ENCODE peak calls at places on chromosome X, in five cellular contexts. One of them, this sample, is unnamed.

GRCh38 chrX:75131973-75132627 is 24.0 kb downstream of the ABCB7 start:
- DNase-seq in colonic mucosa: no peak
- DNase-seq in A549: no peak
- DNase-seq in fibroblast of mammary gland: no peak
- DNase-seq in lower leg skin: no peak
- DNase-seq in this sample: no peak

GRCh38 chrX:23900220-23900797 is 7.4 kb downstream of the APOO start:
- DNase-seq in colonic mucosa: no peak
- DNase-seq in A549: peak; percentile 76
- DNase-seq in fibroblast of mammary gland: peak; percentile 58
- DNase-seq in lower leg skin: no peak
- DNase-seq in this sample: no peak

GRCh38 chrX:12753366-12753765 is 37.8 kb upstream of the PRPS2 start:
- DNase-seq in colonic mucosa: no peak
- DNase-seq in A549: no peak
- DNase-seq in fibroblast of mammary gland: no peak
- DNase-seq in lower leg skin: no peak
- DNase-seq in this sample: no peak

GRCh38 chrX:2548731-2549423 is 48.1 kb upstream of the DHRSX start:
- DNase-seq in colonic mucosa: no peak
- DNase-seq in A549: no peak
- DNase-seq in fibroblast of mammary gland: no peak
- DNase-seq in lower leg skin: no peak
- DNase-seq in this sample: no peak

GRCh38 chrX:13167444-13168207 is 123.2 kb upstream of the FAM9C start:
- DNase-seq in colonic mucosa: no peak
- DNase-seq in A549: no peak
- DNase-seq in fibroblast of mammary gland: peak; percentile 64
- DNase-seq in lower leg skin: no peak
- DNase-seq in this sample: no peak

GRCh38 chrX:30881390-30881789 is 7.7 kb downstream of the TAB3 start:
- DNase-seq in colonic mucosa: no peak
- DNase-seq in A549: no peak
- DNase-seq in fibroblast of mammary gland: no peak
- DNase-seq in lower leg skin: no peak
- DNase-seq in this sample: no peak

GRCh38 chrX:40005290-40006011 is 92.3 kb downstream of the BCOR start:
- DNase-seq in colonic mucosa: no peak
- DNase-seq in A549: no peak
- DNase-seq in fibroblast of mammary gland: no peak
- DNase-seq in lower leg skin: no peak
- DNase-seq in this sample: no peak

GRCh38 chrX:125205918-125206665 is 113.6 kb upstream of the TEX13C start:
- DNase-seq in colonic mucosa: peak; percentile 15
- DNase-seq in A549: peak; percentile 43
- DNase-seq in fibroblast of mammary gland: no peak
- DNase-seq in lower leg skin: no peak
- DNase-seq in this sample: no peak

GRCh38 chrX:66728818-66729271 is 90.0 kb upstream of the EDA2R start:
- DNase-seq in colonic mucosa: peak; percentile 62
- DNase-seq in A549: peak; percentile 74
- DNase-seq in fibroblast of mammary gland: peak; percentile 78
- DNase-seq in lower leg skin: peak; percentile 87
- DNase-seq in this sample: peak; percentile 41

GRCh38 chrX:6149231-6149870 is 79.3 kb downstream of the NLGN4X start:
- DNase-seq in colonic mucosa: no peak
- DNase-seq in A549: no peak
- DNase-seq in fibroblast of mammary gland: no peak
- DNase-seq in lower leg skin: no peak
- DNase-seq in this sample: no peak

GRCh38 chrX:114097866-114098265 is 486.0 kb upstream of the HTR2C start:
- DNase-seq in colonic mucosa: no peak
- DNase-seq in A549: no peak
- DNase-seq in fibroblast of mammary gland: no peak
- DNase-seq in lower leg skin: no peak
- DNase-seq in this sample: no peak

DNA sequence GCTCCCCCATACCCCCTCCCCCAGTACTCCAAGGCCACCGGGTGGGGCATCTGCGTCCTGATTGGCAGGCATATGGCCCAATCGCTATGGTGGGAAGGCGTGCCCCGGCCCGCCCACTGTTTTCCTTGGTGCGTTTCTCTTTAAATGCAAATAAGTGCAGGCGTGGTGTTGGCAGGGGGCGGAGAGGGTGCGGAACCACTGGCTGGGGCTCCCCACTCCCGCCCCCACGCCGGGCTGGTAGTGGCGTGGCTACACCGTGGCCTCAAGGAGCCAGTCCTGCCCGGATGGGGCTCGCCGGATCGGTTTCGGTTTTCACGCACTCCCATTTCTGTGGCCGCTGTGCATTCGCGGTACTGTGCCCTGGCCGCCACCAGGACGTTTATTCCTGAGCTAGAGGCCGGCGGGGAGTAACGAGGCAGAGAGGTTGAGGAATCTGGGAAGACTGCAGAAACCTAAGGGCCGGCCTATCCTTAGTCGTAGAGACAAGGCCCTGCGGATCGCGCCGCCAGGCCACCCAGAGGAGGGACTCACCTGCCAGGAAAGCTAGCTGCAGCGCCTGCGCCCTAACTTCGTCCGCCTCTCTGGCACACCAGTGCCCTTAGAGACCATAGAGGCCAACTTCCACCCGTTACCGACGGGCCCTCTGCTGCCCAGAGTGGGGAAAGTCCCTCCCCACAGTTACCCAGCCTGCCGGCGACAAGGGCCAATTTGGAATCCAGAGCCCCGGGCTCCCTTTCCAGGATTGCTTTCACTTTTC is 405 bp upstream of the AMER1 start:
- DNase-seq in colonic mucosa: peak; percentile 93
- DNase-seq in A549: peak; percentile 93
- DNase-seq in fibroblast of mammary gland: peak; percentile 85
- DNase-seq in lower leg skin: peak; percentile 98
- DNase-seq in this sample: peak; percentile 79
- TF ChIP-seq CTCF in colonic mucosa: no peak
- TF ChIP-seq CTCF in A549: no peak
- TF ChIP-seq CTCF in fibroblast of mammary gland: no peak
- TF ChIP-seq CTCF in lower leg skin: no peak
- TF ChIP-seq CTCF in this sample: peak; percentile 6

GRCh38 chrX:8103655-8104054 is 67.4 kb downstream of the VCX2 start:
- DNase-seq in colonic mucosa: no peak
- DNase-seq in A549: no peak
- DNase-seq in fibroblast of mammary gland: no peak
- DNase-seq in lower leg skin: no peak
- DNase-seq in this sample: no peak

GRCh38 chrX:8105531-8105930 is 65.5 kb downstream of the VCX2 start:
- DNase-seq in colonic mucosa: no peak
- DNase-seq in A549: no peak
- DNase-seq in fibroblast of mammary gland: no peak
- DNase-seq in lower leg skin: no peak
- DNase-seq in this sample: no peak
- TF ChIP-seq CTCF in colonic mucosa: no peak
- TF ChIP-seq CTCF in A549: no peak
- TF ChIP-seq CTCF in fibroblast of mammary gland: no peak
- TF ChIP-seq CTCF in lower leg skin: no peak
- TF ChIP-seq CTCF in this sample: no peak

GRCh38 chrX:21382715-21383114 is 8.5 kb downstream of the CNKSR2 start:
- DNase-seq in colonic mucosa: no peak
- DNase-seq in A549: peak; percentile 16
- DNase-seq in fibroblast of mammary gland: no peak
- DNase-seq in lower leg skin: no peak
- DNase-seq in this sample: no peak
- TF ChIP-seq CTCF in colonic mucosa: no peak
- TF ChIP-seq CTCF in A549: no peak
- TF ChIP-seq CTCF in fibroblast of mammary gland: peak; percentile 30
- TF ChIP-seq CTCF in lower leg skin: no peak
- TF ChIP-seq CTCF in this sample: no peak

GRCh38 chrX:105210258-105210657 is 10.2 kb downstream of the TEX13A start:
- DNase-seq in colonic mucosa: no peak
- DNase-seq in A549: no peak
- DNase-seq in fibroblast of mammary gland: no peak
- DNase-seq in lower leg skin: no peak
- DNase-seq in this sample: no peak
- TF ChIP-seq CTCF in colonic mucosa: no peak
- TF ChIP-seq CTCF in A549: no peak
- TF ChIP-seq CTCF in fibroblast of mammary gland: peak; percentile 27
- TF ChIP-seq CTCF in lower leg skin: no peak
- TF ChIP-seq CTCF in this sample: no peak

This sample was measured in AG09319.